ENCODE peak calls at places on chromosomes 11 and 22, in five cellular contexts. K, H, V, U and E are unnamed samples.

GRCh38 chr11:58392741-58393140 is 13.9 kb downstream of the OR5B3 start:
- DNase-seq in K (no peak), H (no peak), V (peak), U (no peak), E (no peak)

GRCh38 chr11:105489431-105489830 is 120.4 kb upstream of the GRIA4 start:
- DNase-seq in K (no peak), H (no peak), V (peak), U (no peak), E (no peak)

GRCh38 chr11:114084414-114084813 is 24.9 kb downstream of the ZBTB16 start:
- DNase-seq in K (no peak), H (no peak), V (no peak), U (no peak), E (no peak)

GRCh38 chr11:115437902-115438575 is 66.2 kb downstream of the CADM1 start:
- DNase-seq in K (no peak), H (no peak), V (no peak), U (no peak), E (no peak)

GRCh38 chr11:94175545-94175944 is 46.9 kb downstream of the PANX1 start:
- DNase-seq in K (no peak), H (no peak), V (peak), U (no peak), E (no peak)

GRCh38 chr11:30451167-30451566 is 128.3 kb downstream of the ARL14EP start:
- DNase-seq in K (no peak), H (no peak), V (no peak), U (no peak), E (no peak)

GRCh38 chr11:128686745-128687177 is 7.1 kb upstream of the FLI1 start:
- DNase-seq in K (no peak), H (no peak), V (peak), U (no peak), E (peak)

GRCh38 chr11:46948378-46949131 is 12.0 kb downstream of the CSTPP1 start:
- DNase-seq in K (no peak), H (no peak), V (peak), U (no peak), E (no peak)

GRCh38 chr11:92500463-92500862 is 275.8 kb downstream of the FAT3 start:
- DNase-seq in K (no peak), H (no peak), V (no peak), U (no peak), E (no peak)

GRCh38 chr22:50292643-50293440 is 14.6 kb downstream of the PLXNB2 start:
- DNase-seq in K (no peak), H (no peak), V (no peak), U (no peak), E (no peak)

GRCh38 chr11:75667831-75668507 is 869 bp downstream of the MAP6 start:
- DNase-seq in K (peak), H (peak), V (peak), U (peak), E (no peak)

GRCh38 chr22:26276530-26277200 is 107.4 kb downstream of the SEZ6L start:
- DNase-seq in K (no peak), H (no peak), V (no peak), U (no peak), E (no peak)

GRCh38 chr11:65236194-65237059 is 25.3 kb upstream of the POLA2 start:
- DNase-seq in K (no peak), H (no peak), V (no peak), U (no peak), E (no peak)

GRCh38 chr11:104127828-104128227 is 36.1 kb downstream of the PDGFD start:
- DNase-seq in K (no peak), H (no peak), V (peak), U (no peak), E (no peak)

GRCh38 chr22:48619721-48620120 is 1208.0 kb downstream of the BRD1 start:
- DNase-seq in K (no peak), H (no peak), V (no peak), U (no peak), E (no peak)

GRCh38 chr11:128825050-128825806 is 41.9 kb downstream of the KCNJ1 start:
- DNase-seq in K (no peak), H (no peak), V (no peak), U (no peak), E (no peak)

GRCh38 chr11:34898474-34898873 is 17.7 kb downstream of the APIP start:
- DNase-seq in K (no peak), H (no peak), V (no peak), U (no peak), E (no peak)

GRCh38 chr22:26812731-26813130 is 155.3 kb downstream of the MIAT start:
- DNase-seq in K (no peak), H (no peak), V (no peak), U (no peak), E (no peak)

GRCh38 chr11:108906329-108906728 is 241.5 kb downstream of the DDX10 start:
- DNase-seq in K (no peak), H (no peak), V (peak), U (no peak), E (no peak)

GRCh38 chr11:13966486-13966885 is 4.0 kb downstream of the SPON1 start:
- DNase-seq in K (no peak), H (no peak), V (no peak), U (no peak), E (no peak)

GRCh38 chr11:112025682-112026081 is 474 bp downstream of the DLAT start:
- DNase-seq in K (no peak), H (no peak), V (peak), U (no peak), E (no peak)

GRCh38 chr22:41043727-41044126 is 48.7 kb upstream of the EP300 start:
- DNase-seq in K (no peak), H (no peak), V (no peak), U (no peak), E (no peak)

GRCh38 chr22:41078975-41079374 is 13.4 kb upstream of the EP300 start:
- DNase-seq in K (no peak), H (no peak), V (no peak), U (no peak), E (no peak)

GRCh38 chr11:12802418-12803085 is 128.3 kb downstream of the TEAD1 start:
- DNase-seq in K (peak), H (peak), V (peak), U (peak), E (peak)

GRCh38 chr11:64888761-64889511 is 10.5 kb upstream of the EHD1 start:
- DNase-seq in K (no peak), H (no peak), V (no peak), U (no peak), E (no peak)

GRCh38 chr11:117686711-117687110 is 110.3 kb downstream of the DSCAML1 start:
- DNase-seq in K (no peak), H (no peak), V (no peak), U (no peak), E (no peak)

GRCh38 chr11:32616903-32617302 is 33.3 kb downstream of the EIF3M start:
- DNase-seq in K (no peak), H (no peak), V (no peak), U (no peak), E (no peak)

GRCh38 chr11:32610926-32611325 is 27.3 kb downstream of the EIF3M start:
- DNase-seq in K (no peak), H (no peak), V (no peak), U (no peak), E (no peak)

GRCh38 chr11:32613500-32614151 is 30.0 kb downstream of the EIF3M start:
- DNase-seq in K (no peak), H (no peak), V (no peak), U (no peak), E (no peak)

DNA sequence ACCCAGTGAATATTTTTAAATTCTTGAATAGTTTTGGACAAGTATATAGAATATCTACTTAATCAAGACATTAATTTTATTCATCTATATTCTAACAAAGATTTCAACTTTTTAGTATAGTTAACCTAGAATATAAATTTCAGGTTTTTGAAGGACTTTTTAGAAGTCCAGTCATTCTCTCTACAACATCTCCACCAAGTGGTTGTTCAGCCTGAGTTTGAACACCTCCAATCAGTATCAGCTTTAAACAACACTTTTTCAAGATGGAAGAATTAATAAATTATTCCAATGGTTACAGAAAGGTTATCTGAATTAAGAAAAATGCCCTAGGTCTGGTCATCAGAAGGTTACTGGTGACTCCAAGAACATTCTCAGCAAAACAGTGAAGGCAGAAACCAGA is 31.8 kb downstream of the EIF3M start:
- DNase-seq in K (no peak), H (no peak), V (no peak), U (no peak), E (no peak)
- TF ChIP-seq CTCF in K (no peak), H (peak), V (peak), U (no peak), E (no peak)

DNA sequence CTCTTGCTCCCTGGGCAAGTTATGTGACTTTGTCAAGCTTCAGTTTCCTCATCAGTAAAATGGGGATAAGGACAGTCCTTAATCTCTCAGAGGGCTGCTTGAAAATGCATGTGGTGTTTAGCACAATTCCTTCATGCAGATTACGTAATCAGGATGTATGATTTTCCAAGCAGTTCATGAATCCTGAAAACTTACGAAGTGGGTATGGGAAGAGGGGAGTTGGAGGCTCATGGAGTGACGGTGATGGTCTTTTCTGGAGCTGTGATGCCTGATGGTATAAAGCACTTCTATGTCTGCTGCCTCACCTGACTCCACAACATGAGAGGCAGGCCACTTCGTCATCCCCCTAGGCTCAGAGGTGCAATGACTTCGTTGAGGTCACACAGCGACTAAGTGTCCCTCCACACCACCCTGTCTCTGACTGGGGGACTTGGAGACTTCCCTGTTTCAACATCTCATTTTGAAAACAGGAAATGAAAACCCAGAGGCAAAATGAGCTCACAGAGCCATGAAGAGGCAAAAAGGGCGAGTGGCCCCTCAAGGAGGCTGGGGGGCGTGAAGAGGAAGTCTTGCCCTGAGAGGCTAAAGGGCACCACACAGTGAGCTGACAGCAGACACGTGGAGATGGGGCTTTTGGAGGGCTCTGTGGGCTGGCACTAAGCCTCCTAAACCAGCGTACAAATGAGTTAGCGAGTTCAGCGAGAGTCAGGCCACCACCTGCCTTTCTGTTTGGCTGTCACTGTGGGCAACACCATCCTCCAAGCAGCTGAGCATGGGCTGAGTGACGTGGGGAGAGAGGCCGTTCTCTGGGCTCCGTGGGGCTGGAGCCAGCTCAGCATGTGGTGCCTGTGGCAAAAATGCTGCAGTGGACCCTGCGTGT is 10.1 kb downstream of the MCM5 start:
- DNase-seq in K (no peak), H (no peak), V (no peak), U (no peak), E (no peak)
- H3K27ac ChIP-seq in K (peak), H (no peak), V (no peak), U (no peak), E (peak)

GRCh38 chr22:31895317-31896133 is 48.8 kb upstream of the YWHAH start:
- DNase-seq in K (no peak), H (no peak), V (peak), U (no peak), E (no peak)
- TF ChIP-seq POLR2A in K (no peak), H (no peak), V (no peak), U (no peak), E (no peak)

GRCh38 chr11:124982043-124982442 is 28.0 kb downstream of the CCDC15 start:
- DNase-seq in K (no peak), H (no peak), V (no peak), U (no peak), E (no peak)

GRCh38 chr11:124987096-124987495 is 33.1 kb downstream of the CCDC15 start:
- DNase-seq in K (no peak), H (no peak), V (no peak), U (no peak), E (no peak)

GRCh38 chr11:124984512-124984854 is 30.5 kb downstream of the CCDC15 start:
- DNase-seq in K (no peak), H (no peak), V (no peak), U (no peak), E (no peak)

GRCh38 chr11:124988063-124988462 is 34.1 kb downstream of the CCDC15 start:
- DNase-seq in K (no peak), H (no peak), V (no peak), U (no peak), E (no peak)

DNA sequence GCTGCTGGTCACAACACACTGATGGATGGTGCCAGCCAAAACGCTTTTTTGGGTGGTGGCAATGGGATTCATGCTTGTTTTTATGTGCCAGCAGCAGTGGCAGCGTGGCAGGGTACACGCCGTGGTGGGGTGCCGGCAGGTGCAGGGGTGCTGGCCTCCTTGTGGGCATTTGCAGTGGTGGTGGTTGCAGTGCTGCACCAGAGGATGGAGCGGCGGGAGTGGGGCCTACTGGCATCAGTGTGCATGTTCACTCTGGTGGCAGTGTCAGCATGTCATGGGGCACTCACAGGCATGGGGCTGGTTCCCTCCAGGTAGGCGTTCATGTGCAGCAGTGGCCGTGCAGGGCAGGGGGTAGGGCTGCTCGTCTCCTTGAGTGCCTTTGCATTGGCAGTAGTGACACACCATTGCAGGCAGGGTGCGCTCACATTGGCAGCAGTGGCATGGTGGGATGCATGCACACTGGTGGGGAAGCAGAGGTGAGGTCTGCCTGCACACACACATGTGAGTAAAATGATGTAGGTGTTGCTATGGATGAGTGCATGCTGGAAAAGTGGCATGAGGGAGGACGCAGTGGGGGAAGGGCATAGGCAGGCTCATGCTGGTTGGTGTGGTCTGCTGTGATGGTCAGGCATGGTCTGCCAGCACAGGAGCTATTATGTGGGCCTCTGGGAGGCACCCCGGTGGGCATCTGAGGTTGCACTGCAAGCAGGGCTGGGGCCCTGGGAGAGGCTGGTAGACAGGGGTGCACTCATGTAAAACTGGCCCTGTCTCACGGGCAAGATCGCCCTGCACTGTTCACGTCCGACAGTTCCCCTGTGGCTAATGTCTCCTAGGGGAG is 29.9 kb downstream of the CCDC15 start:
- DNase-seq in K (no peak), H (no peak), V (no peak), U (no peak), E (no peak)
- TF ChIP-seq CTCF in K (no peak), H (no peak), V (no peak), U (no peak), E (no peak)

GRCh38 chr22:19900707-19901436 is 40.7 kb upstream of the COMT start:
- DNase-seq in K (no peak), H (no peak), V (no peak), U (no peak), E (peak)
- H3K27ac ChIP-seq in K (no peak), H (no peak), V (no peak), U (no peak), E (no peak)

GRCh38 chr11:9461068-9461759 is 402 bp downstream of the ZNF143 start:
- DNase-seq in K (peak), H (peak), V (peak), U (peak), E (peak)
- TF ChIP-seq POLR2A in K (peak), H (peak), V (peak), U (peak), E (peak)